ENCODE peak calls at places on chromosomes 1 and 21, in ten cellular contexts. U is trophoblast cell, B is fibroblast of lung, L is mammary epithelial cell, N is mesenchymal stem cell, J is PC-3, T is astrocyte, Q is neural progenitor cell, X is endothelial cell of umbilical vein, I is neuronal stem cell. A is an unnamed sample.

GRCh38 chr1:1945782-1946393 is 26.8 kb upstream of the TMEM52 start:
- DNase-seq in L (no peak), T (no peak), I (no peak), J (no peak), X (no peak), U (no peak), Q (no peak), B (no peak), N (no peak), A (no peak)

GRCh38 chr1:8914471-8914870 is 31.2 kb upstream of the CA6 start:
- DNase-seq in I (no peak), L (no peak), J (no peak), T (no peak), B (no peak), N (no peak), U (no peak), Q (peak), X (no peak), A (no peak)

GRCh38 chr1:168104535-168104934 is 32.2 kb downstream of the GPR161 start:
- DNase-seq in X (no peak), B (no peak), J (no peak), Q (no peak), I (no peak), T (no peak), L (no peak), N (no peak), U (no peak), A (no peak)

GRCh38 chr21:46603228-46603627 is 1.7 kb downstream of the S100B start:
- DNase-seq in Q (peak), J (peak), L (no peak), B (no peak), I (no peak), X (no peak), U (no peak), N (no peak), T (no peak), A (peak)

GRCh38 chr21:14957836-14958235 is 107.0 kb downstream of the NRIP1 start:
- DNase-seq in B (no peak), Q (no peak), U (peak), X (no peak), N (no peak), J (peak), L (no peak), T (no peak), I (no peak), A (peak)

GRCh38 chr1:53078333-53079101 is 16.5 kb downstream of the PODN start:
- DNase-seq in U (no peak), L (no peak), B (no peak), X (no peak), I (no peak), T (no peak), N (no peak), Q (no peak), J (no peak), A (no peak)

GRCh38 chr1:248631354-248632041 is 3.4 kb downstream of the OR2T11 start:
- DNase-seq in X (no peak), T (no peak), U (peak), Q (no peak), I (no peak), J (peak), B (no peak), L (no peak), N (no peak), A (no peak)

GRCh38 chr1:231040800-231041704 is 998 bp upstream of the FAM89A start:
- DNase-seq in J (no peak), I (no peak), X (no peak), B (no peak), Q (peak), T (no peak), N (peak), U (peak), L (no peak), A (no peak)

GRCh38 chr1:216914974-216915373 is 191.7 kb upstream of the ESRRG start:
- DNase-seq in X (no peak), J (no peak), U (no peak), B (peak), T (no peak), N (peak), L (peak), I (no peak), Q (no peak), A (peak)

GRCh38 chr1:226406401-226406881 is 1.5 kb downstream of the PARP1 start:
- DNase-seq in U (peak), X (no peak), T (peak), Q (peak), L (peak), B (peak), N (peak), I (no peak), J (peak), A (peak)
- H3K4me3 ChIP-seq in U (no peak), X (peak), T (peak), Q (peak), L (peak), B (peak), N (no peak), I (peak), J (peak), A (peak)

DNA sequence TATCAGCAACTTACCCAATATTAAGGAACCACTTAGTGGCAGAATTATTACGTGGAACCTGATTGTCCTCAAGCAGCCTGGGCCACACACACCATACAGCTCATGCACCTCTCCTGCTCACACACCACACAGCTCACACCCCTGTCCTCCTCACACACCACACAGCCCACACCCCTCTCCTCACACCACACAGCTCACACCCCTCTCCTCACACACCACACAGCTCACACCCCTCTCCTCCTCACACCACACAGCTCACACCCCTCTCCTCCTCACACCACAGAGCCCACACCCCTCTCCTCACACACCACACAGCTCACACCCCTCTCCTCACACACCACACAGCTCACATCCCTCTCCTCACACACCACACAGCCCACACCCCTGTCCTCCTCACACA is 36.8 kb upstream of the LAMC2 start:
- DNase-seq in J (no peak), I (no peak), U (no peak), X (no peak), B (no peak), N (no peak), L (no peak), T (no peak), Q (no peak), A (no peak)
- H3K9ac ChIP-seq in J (no peak), I (peak), U (no peak), X (no peak), B (no peak), N (peak), L (no peak), T (no peak), Q (no peak), A (peak)

GRCh38 chr1:11858158-11858557 is 587 bp downstream of the NPPB start:
- DNase-seq in L (no peak), J (no peak), T (no peak), N (no peak), X (no peak), B (no peak), Q (no peak), I (no peak), U (no peak), A (no peak)
- H3K4me3 ChIP-seq in L (no peak), J (no peak), T (no peak), N (no peak), X (no peak), B (no peak), Q (no peak), I (no peak), U (peak), A (no peak)

GRCh38 chr1:59017501-59018231 is 233.8 kb upstream of the JUN start:
- DNase-seq in Q (no peak), B (peak), T (peak), J (no peak), X (no peak), L (peak), U (no peak), I (no peak), N (peak), A (no peak)
- H3K9ac ChIP-seq in Q (no peak), B (no peak), T (no peak), J (no peak), X (no peak), L (no peak), U (no peak), I (no peak), N (peak), A (no peak)

DNA sequence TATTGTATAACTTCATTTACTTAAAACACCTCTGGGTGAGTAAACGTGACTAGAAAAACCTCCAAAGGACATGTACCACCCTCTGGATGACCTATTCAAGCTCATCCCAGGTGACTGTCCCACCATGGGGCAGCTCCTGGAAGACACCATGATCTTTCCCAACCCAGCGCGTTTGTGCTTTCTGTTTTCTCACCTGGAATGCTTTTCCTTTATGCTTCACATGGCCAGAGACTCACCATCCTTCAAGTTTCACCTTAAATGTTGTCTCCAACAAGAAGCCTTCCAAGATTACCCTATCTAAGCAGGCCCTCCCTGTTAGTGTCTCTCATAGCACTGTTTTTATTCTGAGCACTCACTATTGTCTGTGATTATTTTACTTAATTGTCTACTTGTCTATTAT is 11.1 kb downstream of the CYP4B1 start:
- DNase-seq in U (no peak), L (no peak), Q (no peak), I (no peak), B (no peak), T (no peak), N (no peak), X (no peak), J (no peak), A (no peak)
- H3K4me3 ChIP-seq in U (no peak), L (no peak), Q (no peak), I (no peak), B (no peak), T (no peak), N (no peak), X (no peak), J (no peak), A (no peak)

GRCh38 chr1:156706647-156707008 is 1.2 kb upstream of the CRABP2 start:
- DNase-seq in J (peak), B (peak), Q (peak), N (peak), U (peak), I (peak), L (no peak), T (no peak), X (no peak), A (peak)
- H3K9ac ChIP-seq in J (peak), B (peak), Q (no peak), N (peak), U (no peak), I (peak), L (no peak), T (peak), X (no peak), A (peak)

GRCh38 chr1:68045511-68046180 is 4.8 kb downstream of the DIRAS3 start:
- DNase-seq in J (no peak), L (no peak), Q (no peak), N (no peak), I (no peak), X (no peak), B (no peak), T (no peak), U (no peak), A (no peak)
- H3K4me3 ChIP-seq in J (no peak), L (no peak), Q (no peak), N (no peak), I (no peak), X (no peak), B (no peak), T (no peak), U (no peak), A (no peak)